ENCODE peak calls at places on chromosomes 5 and 9, in five cellular contexts. L is heart right ventricle, T is PC-3, G is GM23338, Q is OCI-LY7. I is an unnamed sample.

GRCh38 chr5:61277781-61278180 is 54.3 kb upstream of the ZSWIM6 start:
- DNase-seq in L (no peak), T (peak), G (no peak), Q (no peak), I (no peak)

GRCh38 chr9:122144006-122144405 is 15.6 kb downstream of the NDUFA8 start:
- DNase-seq in L (no peak), T (no peak), G (no peak), Q (no peak), I (no peak)

GRCh38 chr5:26388946-26389345 is 649.4 kb downstream of the CDH9 start:
- DNase-seq in L (no peak), T (peak), G (no peak), Q (no peak), I (no peak)

GRCh38 chr5:148806520-148806931 is 19.9 kb upstream of the ADRB2 start:
- DNase-seq in L (no peak), T (peak), G (no peak), Q (no peak), I (no peak)

GRCh38 chr5:117788596-117788995 is 1199.8 kb downstream of the DTWD2 start:
- DNase-seq in L (no peak), T (no peak), G (no peak), Q (no peak), I (no peak)

GRCh38 chr5:374631-375335 is 53.3 kb downstream of the AHRR start:
- DNase-seq in L (no peak), T (no peak), G (no peak), Q (no peak), I (no peak)

GRCh38 chr5:141914154-141914743 is 9.4 kb upstream of the DELE1 start:
- DNase-seq in L (peak), T (no peak), G (peak), Q (peak), I (peak)

GRCh38 chr9:30970186-30970585 is 1414.3 kb upstream of the ACO1 start:
- DNase-seq in L (no peak), T (no peak), G (no peak), Q (no peak), I (no peak)

GRCh38 chr5:59088546-59088945 is 505.7 kb downstream of the RAB3C start:
- DNase-seq in L (no peak), T (no peak), G (no peak), Q (no peak), I (no peak)

GRCh38 chr9:90799271-90799860 is 2.3 kb upstream of the SYK start:
- DNase-seq in L (no peak), T (no peak), G (no peak), Q (no peak), I (no peak)

GRCh38 chr9:36832232-36832795 is 201.8 kb downstream of the PAX5 start:
- DNase-seq in L (no peak), T (no peak), G (no peak), Q (no peak), I (no peak)

GRCh38 chr9:132631685-132632084 is 38.1 kb downstream of the DDX31 start:
- DNase-seq in L (no peak), T (no peak), G (no peak), Q (no peak), I (no peak)

GRCh38 chr9:42396318-42396717 is 212.9 kb downstream of the SPATA31A6 start:
- DNase-seq in L (no peak), T (no peak), G (no peak), Q (no peak), I (no peak)

GRCh38 chr5:33530963-33531298 is 90.2 kb downstream of the TARS1 start:
- DNase-seq in L (no peak), T (no peak), G (peak), Q (no peak), I (no peak)

GRCh38 chr9:97573482-97574073 is 59.6 kb downstream of the TSTD2 start:
- DNase-seq in L (no peak), T (peak), G (no peak), Q (no peak), I (no peak)

GRCh38 chr9:7549261-7549660 is 250.3 kb downstream of the DMAC1 start:
- DNase-seq in L (peak), T (no peak), G (peak), Q (no peak), I (no peak)

GRCh38 chr9:124267271-124267807 is 9.6 kb downstream of the NEK6 start:
- DNase-seq in L (no peak), T (peak), G (no peak), Q (peak), I (no peak)

GRCh38 chr9:77820293-77820954 is 172.3 kb upstream of the GNA14 start:
- DNase-seq in L (no peak), T (peak), G (no peak), Q (no peak), I (no peak)

GRCh38 chr5:37554403-37554739 is 175.3 kb downstream of the WDR70 start:
- DNase-seq in L (no peak), T (no peak), G (no peak), Q (no peak), I (no peak)

GRCh38 chr9:135379540-135380267 is 99.9 kb upstream of the PPP1R26 start:
- DNase-seq in L (no peak), T (no peak), G (no peak), Q (no peak), I (no peak)

GRCh38 chr5:130964238-130965192 is 200.5 kb downstream of the HINT1 start:
- DNase-seq in L (no peak), T (peak), G (no peak), Q (no peak), I (no peak)

GRCh38 chr9:104775574-104775936 is 11.6 kb downstream of the NIPSNAP3B start:
- DNase-seq in L (no peak), T (no peak), G (no peak), Q (no peak), I (peak)

GRCh38 chr5:10283927-10284635 is 23.6 kb downstream of the CMBL start:
- DNase-seq in L (peak), T (peak), G (peak), Q (peak), I (peak)

GRCh38 chr9:86795861-86796497 is 151.3 kb downstream of the GAS1 start:
- DNase-seq in L (no peak), T (no peak), G (peak), Q (no peak), I (no peak)

GRCh38 chr5:146089287-146089686 is 16.1 kb downstream of the PLAC8L1 start:
- DNase-seq in L (no peak), T (no peak), G (no peak), Q (no peak), I (no peak)

GRCh38 chr9:92325269-92325990 is at the start of the genes CENPP and NOL8:
- DNase-seq in L (peak), T (peak), G (peak), Q (peak), I (peak)

GRCh38 chr9:109585841-109586240 is 87.7 kb upstream of the PTPN3 start:
- DNase-seq in L (no peak), T (no peak), G (no peak), Q (no peak), I (no peak)

GRCh38 chr5:6790346-6790865 is 77.2 kb downstream of the TENT4A start:
- DNase-seq in L (no peak), T (no peak), G (no peak), Q (no peak), I (no peak)

GRCh38 chr5:56588636-56589485 is 226.5 kb upstream of the MAP3K1 start:
- DNase-seq in L (peak), T (no peak), G (peak), Q (peak), I (peak)

GRCh38 chr9:123953601-123954011 is 23.7 kb upstream of the DENND1A start:
- DNase-seq in L (no peak), T (no peak), G (no peak), Q (no peak), I (peak)

DNA sequence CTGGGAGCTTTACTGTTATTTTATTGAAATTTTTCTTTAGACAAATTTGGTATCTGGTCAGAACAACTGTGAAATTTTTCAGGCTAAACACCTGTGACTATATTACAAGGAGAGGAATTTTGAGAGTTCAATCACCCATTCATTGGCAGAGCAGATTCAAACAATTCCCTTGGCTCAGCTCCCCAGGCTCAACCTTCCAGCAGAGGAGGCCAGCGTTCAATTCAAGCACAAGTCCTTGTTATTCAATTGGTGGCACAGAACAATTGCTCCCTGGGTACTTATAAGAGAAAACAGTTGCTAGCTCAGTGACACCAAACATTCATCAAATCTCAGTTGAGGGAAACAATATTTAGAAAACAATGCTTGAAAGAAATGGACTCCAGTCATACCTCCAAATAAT is 83.3 kb downstream of the SUSD1 start:
- DNase-seq in L (no peak), T (no peak), G (peak), Q (no peak), I (no peak)
- TF ChIP-seq CTCF in L (peak), T (peak), G (peak), Q (peak), I (no peak)

GRCh38 chr5:85647349-85648127 is 970.2 kb upstream of the COX7C start:
- DNase-seq in L (no peak), T (no peak), G (no peak), Q (no peak), I (no peak)
- TF ChIP-seq CTCF in L (no peak), T (no peak), G (no peak), Q (no peak), I (no peak)

DNA sequence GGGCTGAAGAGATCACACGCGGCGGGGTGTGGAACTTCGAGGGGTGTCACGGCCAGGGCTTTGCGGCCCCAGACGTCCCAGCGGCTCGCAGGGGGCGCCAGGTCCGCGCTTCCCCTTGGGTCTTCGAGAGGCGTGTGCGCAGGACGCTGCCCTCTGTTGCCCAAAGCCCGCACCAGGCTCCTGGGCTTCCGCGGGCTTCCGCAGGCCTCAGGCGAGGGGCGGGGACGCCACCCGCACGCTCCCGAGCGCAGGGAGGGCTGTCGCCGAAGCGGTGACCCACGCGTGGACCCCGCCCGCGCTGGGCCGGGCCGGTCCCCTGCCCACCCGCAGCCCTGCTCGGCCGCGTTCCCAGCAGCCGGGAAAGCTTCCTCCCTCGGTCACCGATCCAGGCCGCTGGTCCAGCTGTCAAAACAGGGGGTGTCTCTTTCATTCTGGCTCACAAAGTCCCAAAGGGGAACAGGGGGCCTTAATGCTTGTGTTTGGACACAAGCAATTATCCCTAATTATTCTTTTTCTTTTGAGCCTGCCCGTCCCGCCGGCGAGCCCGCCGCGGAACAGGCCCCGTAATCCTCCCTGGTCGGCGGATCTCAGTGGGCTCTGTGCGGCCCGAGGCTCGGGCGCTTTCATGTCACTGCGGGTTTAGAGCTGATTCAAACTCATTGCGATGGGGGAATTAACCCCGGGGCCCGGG is 60.6 kb downstream of the TMEM174 start:
- DNase-seq in L (no peak), T (no peak), G (peak), Q (no peak), I (no peak)
- TF ChIP-seq CTCF in L (no peak), T (no peak), G (peak), Q (no peak), I (no peak)

DNA sequence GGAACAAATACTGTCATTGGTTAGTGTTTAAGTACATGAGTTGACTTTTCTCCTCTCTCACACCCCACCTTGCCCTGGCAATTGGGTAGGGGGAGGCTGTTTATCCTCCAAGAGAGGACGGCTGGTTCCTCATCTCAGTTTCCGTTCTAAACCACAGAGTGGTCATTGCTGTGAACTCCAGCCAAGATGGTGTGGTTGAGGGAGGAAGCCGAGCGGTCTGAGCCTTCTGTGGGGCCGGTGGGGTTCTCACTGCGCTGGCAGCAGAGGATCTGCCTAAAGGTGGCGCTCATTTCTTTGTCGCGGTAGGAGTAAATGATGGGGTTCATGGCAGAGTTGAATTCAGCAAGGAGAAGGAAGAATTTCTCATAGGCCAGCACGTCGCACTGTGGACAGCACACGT is 163.0 kb downstream of the LPAR1 start:
- DNase-seq in L (peak), T (no peak), G (peak), Q (no peak), I (peak)
- TF ChIP-seq CTCF in L (no peak), T (no peak), G (peak), Q (peak), I (no peak)

GRCh38 chr9:134325813-134326753 is at the start of gene RXRA:
- DNase-seq in L (peak), T (peak), G (peak), Q (peak), I (peak)
- TF ChIP-seq CTCF in L (peak), T (no peak), G (no peak), Q (no peak), I (no peak)

GRCh38 chr5:96952118-96952750 is 16.4 kb downstream of the LNPEP start:
- DNase-seq in L (no peak), T (no peak), G (no peak), Q (no peak), I (no peak)
- TF ChIP-seq CTCF in L (no peak), T (no peak), G (no peak), Q (peak), I (no peak)

GRCh38 chr5:79255786-79256557 is 20.0 kb downstream of the JMY start:
- DNase-seq in L (no peak), T (peak), G (peak), Q (no peak), I (no peak)
- TF ChIP-seq CTCF in L (peak), T (peak), G (peak), Q (peak), I (peak)

I was measured in GM20000.